ENCODE peak calls at places on chromosomes 3 and 15, in eight cellular contexts. J is spleen, Q is psoas muscle, I is esophagus muscularis mucosa, F is IMR-90, R is heart left ventricle, P is A549, H is GM23338. C is an unnamed sample. For H3K4me1, the result is how much of the 10 kb centered on the place peaks cover.

GRCh38 chr15:52370010-52370409 is 74.4 kb upstream of the MYO5C start:
- DNase-seq in J (no peak), Q (no peak), I (no peak), F (peak), R (peak), P (no peak), H (no peak), C (no peak)

GRCh38 chr3:52062499-52062898 is 6.1 kb upstream of the DUSP7 start:
- DNase-seq in J (no peak), Q (peak), I (no peak), F (peak), R (no peak), P (peak), H (no peak), C (peak)

GRCh38 chr15:95929232-95929846 is 401.2 kb upstream of the NR2F2 start:
- DNase-seq in J (no peak), Q (no peak), I (no peak), F (peak), R (no peak), P (no peak), H (no peak), C (no peak)

GRCh38 chr3:194637066-194637465 is 3.8 kb upstream of the TMEM44 start:
- DNase-seq in J (no peak), Q (no peak), I (no peak), F (no peak), R (no peak), P (no peak), H (no peak), C (no peak)

GRCh38 chr3:100399341-100400071 is 1.4 kb downstream of the TOMM70 start:
- DNase-seq in J (peak), Q (no peak), I (no peak), F (no peak), R (no peak), P (no peak), H (no peak), C (no peak)

GRCh38 chr3:151410891-151411559 is 26.5 kb upstream of the P2RY12 start:
- DNase-seq in J (no peak), Q (no peak), I (no peak), F (peak), R (no peak), P (no peak), H (no peak), C (no peak)

GRCh38 chr3:190972840-190973270 is 110.4 kb upstream of the GMNC start:
- DNase-seq in J (no peak), Q (no peak), I (no peak), F (no peak), R (no peak), P (no peak), H (no peak), C (no peak)

GRCh38 chr3:115503386-115503785 is 119.9 kb upstream of the GAP43 start:
- DNase-seq in J (no peak), Q (no peak), I (no peak), F (no peak), R (no peak), P (no peak), H (no peak), C (no peak)

GRCh38 chr3:81097894-81098293 is 663.6 kb downstream of the GBE1 start:
- DNase-seq in J (no peak), Q (no peak), I (no peak), F (no peak), R (no peak), P (no peak), H (no peak), C (no peak)

GRCh38 chr3:65230251-65231140 is 542.7 kb upstream of the ADAMTS9 start:
- DNase-seq in J (no peak), Q (no peak), I (no peak), F (no peak), R (no peak), P (no peak), H (no peak), C (no peak)

GRCh38 chr3:52983336-52983807 is 62.5 kb downstream of the SFMBT1 start:
- DNase-seq in J (no peak), Q (no peak), I (no peak), F (no peak), R (no peak), P (no peak), H (no peak), C (no peak)

GRCh38 chr3:134348524-134348923 is 25.7 kb downstream of the AMOTL2 start:
- DNase-seq in J (peak), Q (peak), I (no peak), F (peak), R (no peak), P (no peak), H (no peak), C (peak)

GRCh38 chr3:144114767-144115166 is 143.1 kb downstream of the DIPK2A start:
- DNase-seq in J (no peak), Q (no peak), I (no peak), F (peak), R (no peak), P (no peak), H (no peak), C (no peak)

GRCh38 chr3:195411831-195412230 is 31.0 kb downstream of the ACAP2 start:
- DNase-seq in J (no peak), Q (no peak), I (no peak), F (peak), R (no peak), P (no peak), H (no peak), C (no peak)

GRCh38 chr15:79844221-79844620 is 52.6 kb downstream of the MTHFS start:
- DNase-seq in J (no peak), Q (no peak), I (no peak), F (no peak), R (no peak), P (no peak), H (no peak), C (no peak)

GRCh38 chr3:53801319-53801718 is 44.9 kb downstream of the CHDH start:
- DNase-seq in J (peak), Q (no peak), I (no peak), F (no peak), R (no peak), P (no peak), H (no peak), C (no peak)

GRCh38 chr3:120495809-120496208 is 45.0 kb upstream of the FSTL1 start:
- DNase-seq in J (no peak), Q (no peak), I (no peak), F (no peak), R (no peak), P (no peak), H (no peak), C (no peak)

GRCh38 chr3:53255360-53255774 is 455 bp downstream of the TKT start:
- DNase-seq in J (peak), Q (no peak), I (no peak), F (no peak), R (peak), P (no peak), H (no peak), C (no peak)

GRCh38 chr3:138949002-138949418 is 2.0 kb downstream of the FOXL2NB start:
- DNase-seq in J (no peak), Q (no peak), I (no peak), F (no peak), R (no peak), P (no peak), H (peak), C (no peak)

GRCh38 chr15:25568751-25569150 is 129.9 kb upstream of the UBE3A start:
- DNase-seq in J (no peak), Q (no peak), I (no peak), F (no peak), R (peak), P (no peak), H (no peak), C (no peak)

GRCh38 chr3:61136191-61136590 is 115.1 kb downstream of the FHIT start:
- DNase-seq in J (no peak), Q (no peak), I (no peak), F (no peak), R (no peak), P (no peak), H (no peak), C (no peak)

GRCh38 chr3:71551286-71551919 is 32.1 kb downstream of the FOXP1 start:
- DNase-seq in J (no peak), Q (no peak), I (no peak), F (peak), R (no peak), P (no peak), H (no peak), C (no peak)

GRCh38 chr3:18900994-18901393 is 247.3 kb upstream of the KCNH8 start:
- DNase-seq in J (no peak), Q (no peak), I (no peak), F (no peak), R (no peak), P (no peak), H (no peak), C (no peak)

GRCh38 chr3:73094127-73094526 is 32.7 kb downstream of the EBLN2 start:
- DNase-seq in J (no peak), Q (no peak), I (no peak), F (no peak), R (no peak), P (peak), H (peak), C (no peak)

GRCh38 chr15:74458473-74458872 is 2.5 kb downstream of the UBL7 start:
- DNase-seq in J (no peak), Q (no peak), I (no peak), F (no peak), R (no peak), P (no peak), H (no peak), C (no peak)

GRCh38 chr3:134334231-134334900 is 39.9 kb downstream of the AMOTL2 start:
- DNase-seq in J (no peak), Q (no peak), I (no peak), F (peak), R (no peak), P (no peak), H (no peak), C (no peak)

GRCh38 chr3:46864051-46864881 is 1.0 kb upstream of the MYL3 start:
- DNase-seq in J (peak), Q (peak), I (no peak), F (no peak), R (peak), P (no peak), H (no peak), C (no peak)

GRCh38 chr3:31170932-31171670 is 276.6 kb upstream of the GADL1 start:
- DNase-seq in J (no peak), Q (no peak), I (no peak), F (peak), R (no peak), P (no peak), H (no peak), C (no peak)

GRCh38 chr3:77348244-77348855 is 308.5 kb downstream of the ROBO2 start:
- DNase-seq in J (no peak), Q (no peak), I (no peak), F (peak), R (no peak), P (no peak), H (peak), C (no peak)

GRCh38 chr3:190526787-190527767 is 13.2 kb downstream of the IL1RAP start:
- DNase-seq in J (no peak), Q (no peak), I (no peak), F (no peak), R (no peak), P (no peak), H (no peak), C (no peak)

GRCh38 chr3:178325330-178325729 is 210.9 kb upstream of the KCNMB2 start:
- DNase-seq in J (no peak), Q (no peak), I (no peak), F (peak), R (no peak), P (no peak), H (peak), C (no peak)

GRCh38 chr15:52790166-52790708 is at the start of gene ONECUT1:
- DNase-seq in J (peak), Q (peak), I (no peak), F (peak), R (no peak), P (peak), H (peak), C (no peak)

GRCh38 chr15:55289573-55290360 is at the start of gene RAB27A:
- DNase-seq in J (peak), Q (peak), I (no peak), F (peak), R (peak), P (peak), H (peak), C (no peak)

GRCh38 chr15:41878355-41878699 is 15.5 kb downstream of the SPTBN5 start:
- DNase-seq in J (no peak), Q (peak), I (no peak), F (no peak), R (peak), P (no peak), H (no peak), C (no peak)

GRCh38 chr3:102512734-102513518 is 78.1 kb downstream of the ZPLD1 start:
- DNase-seq in J (no peak), Q (no peak), I (no peak), F (no peak), R (no peak), P (no peak), H (no peak), C (no peak)

GRCh38 chr3:110814170-110815007 is 257.2 kb upstream of the NECTIN3 start:
- DNase-seq in J (no peak), Q (no peak), I (no peak), F (peak), R (no peak), P (no peak), H (no peak), C (no peak)

GRCh38 chr3:114406286-114406685 is 112.5 kb downstream of the TIGIT start:
- DNase-seq in J (no peak), Q (no peak), I (no peak), F (peak), R (no peak), P (no peak), H (no peak), C (no peak)

GRCh38 chr15:101579766-101580165 is 72.4 kb downstream of the TM2D3 start:
- DNase-seq in J (no peak), Q (no peak), I (no peak), F (peak), R (no peak), P (peak), H (no peak), C (peak)

GRCh38 chr3:182092662-182093262 is 381.0 kb downstream of the SOX2 start:
- DNase-seq in J (no peak), Q (no peak), I (no peak), F (no peak), R (no peak), P (peak), H (peak), C (no peak)

GRCh38 chr3:96813820-96814580 is 394 bp upstream of the EPHA6 start:
- DNase-seq in J (peak), Q (peak), I (no peak), F (peak), R (peak), P (peak), H (peak), C (no peak)

GRCh38 chr15:66763186-66764066 is 61.4 kb downstream of the SMAD6 start:
- DNase-seq in J (peak), Q (peak), I (no peak), F (no peak), R (peak), P (no peak), H (no peak), C (no peak)
- H3K27ac ChIP-seq in J (no peak), Q (no peak), I (peak), F (peak), R (peak), P (peak), H (no peak), C (no peak)

GRCh38 chr15:78004919-78005634 is 72.4 kb downstream of the TBC1D2B start:
- DNase-seq in J (no peak), Q (peak), I (no peak), F (peak), R (peak), P (no peak), H (no peak), C (no peak)
- H3K4me1 ChIP-seq in J (under half), Q (half or more), I (half or more), F (under half), R (under half), P (under half), H (under half), C (under half)

DNA sequence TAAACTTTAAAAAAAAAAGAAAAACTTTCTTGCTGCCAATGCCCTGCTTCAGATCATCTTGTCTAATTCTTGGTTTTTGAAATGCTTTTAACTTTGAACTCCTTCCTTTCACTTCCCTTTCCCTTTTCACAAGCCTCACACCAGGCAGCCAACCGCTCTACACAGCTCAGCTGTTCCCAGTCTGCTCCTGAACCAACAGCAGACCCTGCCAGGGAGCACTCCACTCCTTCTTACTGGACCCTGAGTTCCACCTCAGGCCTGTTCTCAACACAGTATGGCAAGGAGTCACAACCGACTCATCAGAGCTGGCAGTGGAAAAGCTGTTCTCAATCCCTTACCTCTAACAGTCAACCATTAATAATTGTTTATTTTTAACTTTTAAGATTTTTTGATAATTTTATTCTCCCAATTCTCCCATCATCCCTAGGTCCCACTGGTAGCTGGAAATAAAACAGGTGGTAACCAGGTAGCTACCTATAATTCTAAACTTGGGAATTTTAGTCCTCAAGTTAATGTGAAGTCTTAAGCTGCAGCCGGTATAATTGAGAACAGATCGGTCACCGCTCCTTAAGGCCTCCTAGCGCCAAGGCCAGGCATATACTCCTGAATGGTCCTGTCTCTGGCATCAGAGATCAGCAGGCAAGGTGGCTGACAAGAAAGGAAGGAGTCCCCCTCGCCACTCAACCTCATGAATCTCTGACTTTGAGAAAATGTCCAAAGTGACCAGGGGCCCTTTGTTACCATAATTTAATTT is 43.9 kb downstream of the BOC start:
- DNase-seq in J (no peak), Q (no peak), I (no peak), F (peak), R (no peak), P (no peak), H (peak), C (no peak)
- TF ChIP-seq CTCF in J (no peak), Q (no peak), I (no peak), F (no peak), R (no peak), P (no peak), H (peak), C (no peak)

DNA sequence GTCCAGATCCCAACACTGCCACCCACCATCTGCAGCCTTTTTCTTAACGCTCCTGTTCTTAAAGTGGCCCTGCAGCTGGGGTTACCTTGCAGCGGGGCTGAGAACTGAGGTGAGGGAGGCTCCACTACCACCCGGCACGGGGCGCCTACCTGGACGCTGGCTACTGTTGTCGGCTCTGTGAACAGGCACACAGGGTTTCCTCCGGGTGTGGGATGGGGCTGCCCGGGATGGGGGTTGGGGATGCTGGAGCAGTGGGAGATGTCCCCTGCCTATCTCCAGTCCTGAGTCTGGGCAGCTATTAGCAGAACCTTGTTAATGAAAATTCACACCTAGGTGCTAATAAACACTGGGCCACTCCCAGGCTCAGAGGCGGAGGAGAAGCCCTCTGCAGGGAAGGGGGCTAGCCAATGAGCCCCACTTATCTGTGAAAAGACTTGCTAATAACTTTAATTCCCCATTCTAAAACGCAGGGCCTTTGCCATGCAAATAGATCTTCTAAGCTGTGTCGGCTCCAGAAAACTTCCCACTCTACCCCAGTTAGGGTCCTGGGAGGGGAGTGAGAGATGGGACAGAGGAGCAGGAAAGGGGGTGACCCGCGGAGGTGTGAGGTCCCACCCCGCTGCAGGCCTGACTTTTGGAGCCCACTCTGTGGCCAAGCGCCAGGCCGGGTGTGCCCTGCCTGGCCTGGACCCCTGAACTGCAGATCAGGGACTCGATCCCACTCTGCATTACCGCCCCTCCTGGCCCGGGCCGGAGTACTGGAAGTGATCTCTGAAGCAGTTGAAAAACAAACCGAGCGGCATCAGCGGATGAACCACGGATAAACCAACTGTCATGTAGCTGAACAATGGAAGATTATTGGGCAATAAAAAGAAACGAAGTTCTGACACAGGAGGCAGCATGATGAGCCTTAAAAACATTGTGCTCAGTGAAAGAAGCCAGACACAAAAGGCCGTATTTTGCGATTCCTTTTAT is 3.1 kb downstream of the MESP1 start:
- DNase-seq in J (no peak), Q (no peak), I (no peak), F (no peak), R (no peak), P (no peak), H (peak), C (no peak)
- H3K27ac ChIP-seq in J (no peak), Q (no peak), I (no peak), F (no peak), R (no peak), P (no peak), H (no peak), C (no peak)

GRCh38 chr3:149609595-149609994 is 48.2 kb downstream of the WWTR1 start:
- DNase-seq in J (no peak), Q (no peak), I (no peak), F (no peak), R (no peak), P (no peak), H (no peak), C (no peak)

GRCh38 chr3:149610351-149611105 is 47.3 kb downstream of the WWTR1 start:
- DNase-seq in J (no peak), Q (peak), I (no peak), F (peak), R (peak), P (no peak), H (no peak), C (no peak)

GRCh38 chr3:149605902-149606301 is 51.9 kb downstream of the WWTR1 start:
- DNase-seq in J (no peak), Q (no peak), I (no peak), F (peak), R (no peak), P (no peak), H (no peak), C (no peak)

GRCh38 chr3:149611149-149611548 is 46.7 kb downstream of the WWTR1 start:
- DNase-seq in J (no peak), Q (no peak), I (no peak), F (no peak), R (no peak), P (no peak), H (no peak), C (no peak)

DNA sequence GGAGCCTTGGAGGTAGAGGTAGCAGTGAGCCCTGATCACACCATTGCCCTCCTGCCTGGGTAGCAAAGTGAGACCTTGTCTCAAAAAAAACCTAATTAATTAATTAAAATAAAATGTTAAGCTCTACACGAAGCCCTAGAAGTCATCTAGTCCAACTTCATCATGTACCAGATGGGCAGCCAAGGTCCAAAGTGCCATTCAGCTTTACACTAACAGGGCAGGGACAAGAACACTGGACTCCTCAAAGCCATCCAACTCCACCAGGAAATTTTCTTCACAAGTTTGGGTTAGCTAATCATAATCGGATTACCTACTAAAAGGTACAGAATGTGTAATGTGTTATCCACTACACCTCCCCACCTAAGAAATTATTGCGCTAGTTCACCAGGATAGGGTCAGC is 48.8 kb downstream of the WWTR1 start:
- DNase-seq in J (no peak), Q (no peak), I (no peak), F (no peak), R (no peak), P (no peak), H (no peak), C (no peak)
- H3K4me1 ChIP-seq in J (under half), Q (under half), I (half or more), F (under half), R (under half), P (half or more), H (under half), C (under half)